ENCODE peak calls at places on chromosomes 2 and 18, in nine cellular contexts. T, Q, F, M, K, N, Z, S and A are unnamed samples.
A peak's percentile ranks its signal among the peaks of the same experiment; 100 is the strongest.

GRCh38 chr2:8676191-8676914 is 5.5 kb upstream of the ID2 start:
- DNase-seq in T (no peak), Q (peak; percentile 79), F (peak; percentile 96), M (peak; percentile 79), K (no peak), N (peak; percentile 90), Z (no peak), S (peak; percentile 88), A (peak; percentile 87)

GRCh38 chr2:69619725-69620124 is 23.8 kb downstream of the AAK1 start:
- DNase-seq in T (no peak), Q (no peak), F (no peak), M (no peak), K (no peak), N (no peak), Z (no peak), S (no peak), A (no peak)

GRCh38 chr2:1855150-1855549 is 110.8 kb upstream of the PXDN start:
- DNase-seq in T (no peak), Q (no peak), F (no peak), M (no peak), K (no peak), N (no peak), Z (no peak), S (no peak), A (no peak)

GRCh38 chr2:8627019-8627691 is 54.7 kb upstream of the ID2 start:
- DNase-seq in T (no peak), Q (no peak), F (peak; percentile 70), M (peak; percentile 64), K (no peak), N (no peak), Z (no peak), S (no peak), A (no peak)

GRCh38 chr2:196119926-196120325 is 51.3 kb upstream of the DNAH7 start:
- DNase-seq in T (no peak), Q (no peak), F (no peak), M (no peak), K (no peak), N (no peak), Z (no peak), S (no peak), A (no peak)

GRCh38 chr2:53209679-53210473 is 557.7 kb upstream of the CHAC2 start:
- DNase-seq in T (no peak), Q (no peak), F (no peak), M (no peak), K (no peak), N (no peak), Z (no peak), S (no peak), A (no peak)

GRCh38 chr2:202989749-202990148 is 24.9 kb upstream of the NBEAL1 start:
- DNase-seq in T (no peak), Q (no peak), F (no peak), M (no peak), K (peak; percentile 45), N (no peak), Z (no peak), S (no peak), A (no peak)

GRCh38 chr2:74037379-74037860 is 52.7 kb downstream of the TET3 start:
- DNase-seq in T (no peak), Q (no peak), F (no peak), M (no peak), K (no peak), N (no peak), Z (peak; percentile 74), S (no peak), A (no peak)

GRCh38 chr2:111243295-111243694 is 122.6 kb downstream of the BCL2L11 start:
- DNase-seq in T (no peak), Q (no peak), F (no peak), M (no peak), K (no peak), N (no peak), Z (no peak), S (no peak), A (no peak)

GRCh38 chr2:58620127-58620526 is 379.0 kb upstream of the FANCL start:
- DNase-seq in T (no peak), Q (no peak), F (no peak), M (no peak), K (peak; percentile 80), N (no peak), Z (no peak), S (no peak), A (no peak)

GRCh38 chr2:24822049-24822706 is 29.0 kb downstream of the CENPO start:
- DNase-seq in T (no peak), Q (no peak), F (no peak), M (no peak), K (no peak), N (no peak), Z (no peak), S (no peak), A (no peak)

GRCh38 chr2:169573160-169573973 is at the start of gene FASTKD1:
- DNase-seq in T (peak; percentile 80), Q (peak; percentile 79), F (peak; percentile 95), M (peak; percentile 94), K (peak; percentile 11), N (peak; percentile 90), Z (peak; percentile 96), S (peak; percentile 90), A (peak; percentile 95)

GRCh38 chr18:49959176-49959575 is 145.8 kb upstream of the ACAA2 start:
- DNase-seq in T (no peak), Q (no peak), F (no peak), M (no peak), K (no peak), N (no peak), Z (no peak), S (no peak), A (no peak)

GRCh38 chr2:46042207-46042637 is 255.0 kb upstream of the EPAS1 start:
- DNase-seq in T (no peak), Q (no peak), F (no peak), M (no peak), K (no peak), N (no peak), Z (no peak), S (no peak), A (no peak)

GRCh38 chr18:35010983-35011382 is 30.2 kb upstream of the MAPRE2 start:
- DNase-seq in T (no peak), Q (no peak), F (no peak), M (no peak), K (no peak), N (no peak), Z (no peak), S (no peak), A (no peak)

GRCh38 chr2:126656311-126657145 is 570 bp downstream of the GYPC start:
- DNase-seq in T (peak; percentile 44), Q (peak; percentile 17), F (peak; percentile 87), M (peak; percentile 35), K (no peak), N (peak; percentile 58), Z (peak; percentile 52), S (peak; percentile 63), A (peak; percentile 93)

GRCh38 chr2:70639841-70640448 is 86.3 kb upstream of the TGFA start:
- DNase-seq in T (no peak), Q (no peak), F (no peak), M (no peak), K (no peak), N (no peak), Z (no peak), S (no peak), A (no peak)

GRCh38 chr2:56128235-56128634 is 55.6 kb upstream of the CCDC85A start:
- DNase-seq in T (no peak), Q (no peak), F (no peak), M (no peak), K (no peak), N (no peak), Z (no peak), S (no peak), A (no peak)

DNA sequence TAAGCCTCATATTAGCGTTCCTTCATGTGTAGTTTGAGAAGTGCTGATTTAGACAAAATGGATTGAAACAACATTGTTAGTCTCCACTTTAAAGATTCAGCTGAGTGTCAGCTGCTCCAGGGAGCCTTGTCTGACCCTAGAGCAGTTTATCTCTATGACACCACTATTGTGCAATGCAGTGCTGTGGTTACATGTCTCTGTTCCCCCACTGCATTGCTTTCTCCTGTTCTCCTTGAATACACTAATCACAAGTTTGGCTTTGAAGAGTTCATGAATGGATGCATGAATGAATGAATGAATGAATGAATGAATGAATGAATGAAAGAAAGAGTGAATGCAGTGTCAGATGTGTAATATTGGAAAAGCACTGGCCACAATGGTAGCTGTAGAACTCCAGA is 38.3 kb downstream of the GCG start:
- DNase-seq in T (no peak), Q (peak; percentile 61), F (no peak), M (no peak), K (peak; percentile 71), N (no peak), Z (no peak), S (no peak), A (no peak)
- H3K27ac ChIP-seq in T (no peak overlapping the region), Q (no peak overlapping the region), F (no peak overlapping the region), M (no peak overlapping the region), K (peak overlapping the region; percentile 35), N (peak overlapping the region; percentile 42), Z (no peak overlapping the region), S (no peak overlapping the region), A (no peak overlapping the region)

GRCh38 chr2:9747396-9747795 is 95.9 kb upstream of the TAF1B start:
- DNase-seq in T (no peak), Q (no peak), F (no peak), M (no peak), K (no peak), N (no peak), Z (no peak), S (no peak), A (no peak)
- H3K4me3 ChIP-seq in T (no peak overlapping the region), Q (no peak overlapping the region), F (no peak overlapping the region), M (no peak overlapping the region), K (no peak overlapping the region), N (no peak overlapping the region), Z (no peak overlapping the region), S (no peak overlapping the region), A (no peak overlapping the region)

GRCh38 chr2:237202288-237203030 is 116.8 kb downstream of the COPS8 start:
- DNase-seq in T (no peak), Q (no peak), F (no peak), M (no peak), K (no peak), N (no peak), Z (no peak), S (no peak), A (no peak)
- H3K27ac ChIP-seq in T (no peak overlapping the region), Q (no peak overlapping the region), F (no peak overlapping the region), M (peak overlapping the region; percentile 48), K (no peak overlapping the region), N (peak overlapping the region; percentile 33), Z (no peak overlapping the region), S (no peak overlapping the region), A (peak overlapping the region; percentile 15)

GRCh38 chr18:51862311-51862710 is 477.7 kb upstream of the DCC start:
- DNase-seq in T (no peak), Q (no peak), F (no peak), M (no peak), K (no peak), N (no peak), Z (no peak), S (no peak), A (no peak)
- H3K4me3 ChIP-seq in T (no peak overlapping the region), Q (no peak overlapping the region), F (no peak overlapping the region), M (no peak overlapping the region), K (no peak overlapping the region), N (no peak overlapping the region), Z (no peak overlapping the region), S (no peak overlapping the region), A (no peak overlapping the region)